ENCODE peak calls at places on chromosomes 4 and X, in six cellular contexts. G is left ventricle myocardium inferior; F is GM10248; H is RPMI7951; J is DND-41; W is stimulated activated CD4-positive, alpha-beta T cell treated with anti-CD3 and anti-CD28 coated beads, TNF-alpha, amount 100 ng/mL, for 1 hour. C is an unnamed sample.

GRCh38 chrX:9465380-9466114 is 689 bp downstream of the TBL1X start:
- DNase-seq in W (no peak), J (peak), G (peak), F (peak), H (no peak), C (peak)

GRCh38 chr4:41384992-41385391 is 128.3 kb downstream of the UCHL1 start:
- DNase-seq in J (no peak), G (peak), H (no peak), W (no peak), F (no peak), C (no peak)

GRCh38 chr4:108453366-108453765 is 167.0 kb upstream of the RPL34 start:
- DNase-seq in G (no peak), H (no peak), J (no peak), W (no peak), F (no peak), C (no peak)

GRCh38 chr4:108053281-108053701 is 63.6 kb downstream of the HADH start:
- DNase-seq in F (peak), H (no peak), W (no peak), G (no peak), J (no peak), C (no peak)

GRCh38 chr4:103626296-103626695 is 93.5 kb downstream of the TACR3 start:
- DNase-seq in F (no peak), J (no peak), W (no peak), H (no peak), G (no peak), C (no peak)

GRCh38 chr4:56506110-56506705 is 617 bp downstream of the ARL9 start:
- DNase-seq in J (no peak), H (no peak), W (no peak), G (no peak), F (no peak), C (no peak)

GRCh38 chrX:44945736-44946135 is 72.7 kb downstream of the KDM6A start:
- DNase-seq in G (no peak), J (no peak), H (peak), F (no peak), W (no peak), C (no peak)

GRCh38 chr4:86961605-86962295 is 26.9 kb downstream of the AFF1 start:
- DNase-seq in J (peak), W (no peak), F (peak), H (peak), G (no peak), C (no peak)

GRCh38 chrX:46994096-46994495 is 81.9 kb downstream of the JADE3 start:
- DNase-seq in H (peak), J (no peak), F (no peak), W (no peak), G (no peak), C (no peak)

GRCh38 chr4:127686656-127687055 is 43.5 kb upstream of the SLC25A31 start:
- DNase-seq in F (no peak), G (no peak), J (no peak), H (peak), W (no peak), C (no peak)

GRCh38 chrX:69032601-69033000 is 132.7 kb downstream of the PJA1 start:
- DNase-seq in J (no peak), G (no peak), F (no peak), H (peak), W (no peak), C (no peak)

GRCh38 chrX:112841114-112841819 is 636 bp upstream of the AMOT start:
- DNase-seq in W (peak), F (peak), J (peak), G (peak), H (peak), C (peak)

GRCh38 chr4:87855540-87855939 is 22.8 kb downstream of the MEPE start:
- DNase-seq in H (no peak), W (no peak), F (no peak), J (no peak), G (no peak), C (no peak)

GRCh38 chrX:10197597-10198210 is 40.9 kb downstream of the CLCN4 start:
- DNase-seq in G (no peak), H (no peak), W (no peak), F (no peak), J (no peak), C (no peak)

GRCh38 chr4:145909331-145909730 is 29.3 kb downstream of the ZNF827 start:
- DNase-seq in H (no peak), J (no peak), F (no peak), W (no peak), G (peak), C (no peak)

GRCh38 chr4:113331811-113332210 is 282.4 kb downstream of the ANK2 start:
- DNase-seq in G (no peak), F (no peak), J (no peak), W (no peak), H (no peak), C (no peak)

GRCh38 chrX:17032351-17032750 is 85.9 kb downstream of the REPS2 start:
- DNase-seq in J (no peak), H (peak), F (no peak), W (no peak), G (no peak), C (no peak)

GRCh38 chr4:55549888-55550287 is 3.2 kb upstream of the CLOCK start:
- DNase-seq in F (no peak), J (no peak), G (no peak), H (peak), W (no peak), C (no peak)

GRCh38 chrX:138191998-138192397 is 519.5 kb downstream of the FGF13 start:
- DNase-seq in W (no peak), G (no peak), J (peak), H (no peak), F (no peak), C (no peak)

C was measured in activated T-helper 2 cell treated with anti-CD3 and anti-CD28 coated beads, Interferon-gamma antibody, Interleukin-2, Interleukin-4, amounts not matched to agents 10 μg/mL and 5 μg/mL and 100 μg/mL, durations not matched to agents 14 hours and 24 hours and 36 hours.